ENCODE peak calls at places on chromosomes 4 and X, in four cellular contexts. T is aorta, S is heart right ventricle, I is A549. D is an unnamed sample.
A peak's percentile ranks its signal among the peaks of the same experiment; 100 is the strongest.

GRCh38 chr4:94595880-94596483 is 144.2 kb downstream of the PDLIM5 start:
- DNase-seq in T (no peak), S (no peak), I (peak; percentile 66), D (peak; percentile 70)

GRCh38 chrX:76555816-76556215 is 128.3 kb downstream of the MAGEE1 start:
- DNase-seq in T (no peak), S (no peak), I (peak; percentile 68), D (peak; percentile 51)

GRCh38 chr4:16110199-16110598 is 26.4 kb upstream of the PROM1 start:
- DNase-seq in T (no peak), S (no peak), I (no peak), D (no peak)

GRCh38 chr4:113678651-113679050 is 82.9 kb downstream of the CAMK2D start:
- DNase-seq in T (no peak), S (no peak), I (no peak), D (no peak)

GRCh38 chr4:80462537-80463207 is 127.1 kb downstream of the CFAP299 start:
- DNase-seq in T (no peak), S (no peak), I (no peak), D (no peak)

GRCh38 chrX:148661035-148661434 is 160.6 kb downstream of the AFF2 start:
- DNase-seq in T (no peak), S (no peak), I (no peak), D (no peak)

GRCh38 chr4:2823671-2824328 is 19.8 kb upstream of the ADD1 start:
- DNase-seq in T (peak; percentile 67), S (no peak), I (no peak), D (no peak)

GRCh38 chr4:27276322-27277073 is 415.9 kb downstream of the STIM2 start:
- DNase-seq in T (no peak), S (no peak), I (no peak), D (no peak)

GRCh38 chrX:31228415-31228832 is 156.6 kb upstream of the FTHL17 start:
- DNase-seq in T (no peak), S (peak; percentile 24), I (no peak), D (no peak)

GRCh38 chr4:5539584-5539983 is 168.8 kb downstream of the EVC2 start:
- DNase-seq in T (no peak), S (no peak), I (no peak), D (no peak)

GRCh38 chrX:17077349-17077748 is 130.9 kb downstream of the REPS2 start:
- DNase-seq in T (no peak), S (no peak), I (no peak), D (no peak)

GRCh38 chr4:36399762-36400353 is 118.4 kb downstream of the DTHD1 start:
- DNase-seq in T (no peak), S (peak; percentile 9), I (peak; percentile 6), D (peak; percentile 48)

GRCh38 chr4:81404294-81404693 is 67.4 kb downstream of the RASGEF1B start:
- DNase-seq in T (no peak), S (no peak), I (no peak), D (no peak)

GRCh38 chr4:113958766-113959540 is 20.5 kb downstream of the ARSJ start:
- DNase-seq in T (no peak), S (no peak), I (peak; percentile 83), D (no peak)

GRCh38 chrX:15299945-15300851 is 15.2 kb downstream of the ASB11 start:
- DNase-seq in T (no peak), S (no peak), I (peak; percentile 33), D (peak; percentile 60)

GRCh38 chrX:69038826-69039225 is 126.4 kb downstream of the PJA1 start:
- DNase-seq in T (no peak), S (no peak), I (no peak), D (no peak)

GRCh38 chrX:136126892-136127406 is 20.4 kb upstream of the FHL1 start:
- DNase-seq in T (no peak), S (no peak), I (no peak), D (no peak)

GRCh38 chr4:24809376-24809775 is 14.0 kb downstream of the SOD3 start:
- DNase-seq in T (no peak), S (no peak), I (peak; percentile 13), D (no peak)

GRCh38 chrX:122591546-122591945 is 592.5 kb upstream of the GRIA3 start:
- DNase-seq in T (no peak), S (no peak), I (no peak), D (no peak)

GRCh38 chr4:73437558-73437956 is 1.5 kb downstream of the AFP start:
- DNase-seq in T (no peak), S (no peak), I (no peak), D (no peak)

GRCh38 chrX:38426785-38427184 is 74.4 kb downstream of the OTC start:
- DNase-seq in T (no peak), S (no peak), I (peak; percentile 3), D (no peak)

GRCh38 chr4:89469930-89470375 is 162.4 kb upstream of the GPRIN3 start:
- DNase-seq in T (no peak), S (no peak), I (peak; percentile 25), D (no peak)

GRCh38 chrX:67546496-67547423 is 2.9 kb downstream of the AR start:
- DNase-seq in T (no peak), S (no peak), I (no peak), D (peak; percentile 19)

GRCh38 chrX:67544871-67545771 is 1.3 kb downstream of the AR start:
- DNase-seq in T (peak; percentile 78), S (no peak), I (peak; percentile 24), D (peak; percentile 86)

GRCh38 chrX:67544281-67544680 is 460 bp downstream of the AR start:
- DNase-seq in T (peak; percentile 78), S (peak; percentile 6), I (peak; percentile 18), D (peak; percentile 65)

GRCh38 chrX:67545772-67546495 is 2.1 kb downstream of the AR start:
- DNase-seq in T (peak; percentile 85), S (peak; percentile 11), I (peak; percentile 18), D (peak; percentile 52)

DNA sequence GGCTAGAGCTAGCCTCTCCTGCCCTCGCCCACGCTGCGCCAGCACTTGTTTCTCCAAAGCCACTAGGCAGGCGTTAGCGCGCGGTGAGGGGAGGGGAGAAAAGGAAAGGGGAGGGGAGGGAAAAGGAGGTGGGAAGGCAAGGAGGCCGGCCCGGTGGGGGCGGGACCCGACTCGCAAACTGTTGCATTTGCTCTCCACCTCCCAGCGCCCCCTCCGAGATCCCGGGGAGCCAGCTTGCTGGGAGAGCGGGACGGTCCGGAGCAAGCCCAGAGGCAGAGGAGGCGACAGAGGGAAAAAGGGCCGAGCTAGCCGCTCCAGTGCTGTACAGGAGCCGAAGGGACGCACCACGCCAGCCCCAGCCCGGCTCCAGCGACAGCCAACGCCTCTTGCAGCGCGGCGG is at the start of gene AR:
- DNase-seq in T (peak; percentile 90), S (peak; percentile 60), I (peak; percentile 74), D (peak; percentile 90)
- H3K27ac ChIP-seq in T (peak within 1 kb of the TSS; percentile 65), S (peak within 1 kb of the TSS; percentile 54), I (peak within 1 kb of the TSS; percentile 58), D (peak within 1 kb of the TSS; percentile 88)

DNA sequence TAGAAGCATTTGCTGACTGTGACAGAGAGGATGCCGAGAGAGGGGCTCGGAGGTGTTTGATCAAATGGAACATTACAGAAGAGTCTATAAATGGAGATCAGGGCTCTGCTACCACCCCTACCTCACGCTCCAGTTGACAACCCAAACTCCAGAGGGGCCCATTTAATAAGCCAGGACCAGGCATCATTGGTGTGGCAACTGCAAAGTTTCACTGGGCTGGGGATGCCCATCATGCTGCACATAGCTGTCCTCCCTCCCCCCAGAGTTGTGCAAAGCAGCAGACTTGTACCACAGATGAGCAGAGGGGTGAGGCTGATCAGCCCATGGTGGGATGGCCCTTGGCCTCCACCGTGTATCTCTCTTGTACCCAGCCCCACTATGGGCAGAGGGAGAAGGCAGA is 38.2 kb upstream of the XPNPEP2 start:
- DNase-seq in T (no peak), S (no peak), I (no peak), D (no peak)
- H3K4me3 ChIP-seq in T (no peak overlapping the region), S (no peak overlapping the region), I (no peak overlapping the region), D (no peak overlapping the region)

DNA sequence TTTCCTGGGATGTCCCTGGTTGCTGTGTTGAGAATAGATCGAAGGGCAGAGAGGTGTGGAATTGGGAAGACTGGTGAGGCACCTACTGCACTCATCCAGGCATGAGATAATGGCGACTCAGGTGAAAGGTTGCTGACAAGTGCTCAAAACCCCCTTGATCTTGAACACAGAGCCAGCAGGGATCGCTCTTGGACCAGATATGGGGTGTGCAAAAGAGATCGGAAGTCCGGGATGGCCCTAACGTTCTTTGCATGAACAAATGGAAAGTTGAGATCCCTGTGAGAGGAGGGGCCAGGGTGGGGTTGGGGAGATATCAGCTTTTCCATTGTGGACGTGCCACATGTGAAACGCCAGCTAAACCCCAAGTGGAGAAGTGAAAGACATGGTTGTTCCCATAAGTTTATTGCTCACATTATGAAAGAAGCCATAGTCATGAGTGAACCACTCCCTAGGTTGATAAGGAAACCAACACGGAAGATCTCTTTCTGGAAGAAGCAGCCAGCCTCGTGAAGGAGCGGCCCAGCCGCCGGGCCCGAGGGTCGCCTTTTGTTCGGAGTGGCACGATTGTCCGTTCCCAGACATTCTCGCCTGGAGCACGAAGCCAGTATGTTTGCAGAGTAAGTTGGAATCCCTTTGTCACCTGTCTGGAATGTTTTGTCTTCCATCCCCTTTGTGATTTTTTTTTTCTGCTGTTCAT is 22.6 kb upstream of the CLCN4 start:
- DNase-seq in T (peak; percentile 67), S (no peak), I (peak; percentile 20), D (no peak)
- H3K4me1 ChIP-seq in T (no peaks in the 10 kb centered on the region), S (no peaks in the 10 kb centered on the region), I (no peaks in the 10 kb centered on the region), D (peaks cover 8% of the 10 kb centered on the region)

DNA sequence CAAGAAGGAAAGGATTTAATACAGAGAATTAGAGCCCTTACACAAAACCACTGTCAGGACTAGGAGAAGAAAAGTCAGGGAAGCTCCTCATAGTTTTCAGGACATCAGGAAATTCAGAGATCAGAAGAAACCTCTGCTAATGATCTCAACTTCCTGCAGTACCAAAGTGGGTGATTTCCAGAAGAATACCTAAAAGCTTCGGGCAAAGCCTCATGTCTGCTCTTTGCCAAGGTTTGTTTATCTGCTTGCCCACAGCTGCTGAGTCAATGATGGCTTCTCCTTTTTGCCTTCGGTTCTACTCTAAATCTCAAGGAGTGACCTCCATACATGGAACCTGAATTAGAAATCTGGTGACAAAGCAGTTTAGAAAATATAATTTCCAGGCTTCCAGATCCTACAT is 68.4 kb downstream of the USP38 start:
- DNase-seq in T (no peak), S (no peak), I (no peak), D (no peak)
- H3K27ac ChIP-seq in T (no peak overlapping the region), S (no peak overlapping the region), I (no peak overlapping the region), D (no peak overlapping the region)

DNA sequence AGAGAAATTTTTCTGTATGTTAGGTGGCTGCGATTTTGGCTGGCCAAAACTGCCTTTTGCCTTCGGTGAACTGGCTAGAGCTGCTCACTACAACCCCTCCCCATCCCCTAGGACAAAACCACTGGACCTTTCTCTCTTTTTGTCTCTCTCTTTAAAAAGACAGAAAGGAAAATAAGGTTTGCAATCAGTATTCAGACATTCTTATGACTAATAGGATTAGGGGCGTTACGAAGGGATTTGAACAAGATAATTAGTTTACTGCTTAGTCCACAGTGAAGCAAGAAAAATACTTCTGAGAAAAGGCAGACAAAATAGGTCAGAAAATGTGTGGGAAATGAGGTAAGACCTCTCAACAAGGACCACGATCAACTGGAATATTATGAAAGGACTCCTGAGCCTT is 180.4 kb downstream of the SLIT2 start:
- DNase-seq in T (no peak), S (no peak), I (no peak), D (no peak)
- H3K4me3 ChIP-seq in T (no peak overlapping the region), S (no peak overlapping the region), I (no peak overlapping the region), D (no peak overlapping the region)

GRCh38 chrX:45760187-45760742 is 559.6 kb upstream of the DIPK2B start:
- DNase-seq in T (no peak), S (no peak), I (no peak), D (no peak)
- H3K4me1 ChIP-seq in T (peaks cover 1% of the 10 kb centered on the region), S (no peaks in the 10 kb centered on the region), I (peaks cover 87% of the 10 kb centered on the region), D (no peaks in the 10 kb centered on the region)